ENCODE peak calls at places on chromosomes 16 and 17, in nine cellular contexts. L is NCI-H345; Z is activated CD8-positive, alpha-beta memory T cell treated with anti-CD3 and anti-CD28 coated beads for 24 hours; R is MCF 10A; F is substantia nigra; A is NCI-H774; T is EL; V is naive thymus-derived CD8-positive, alpha-beta T cell; H is right lobe of liver. N is an unnamed sample.

GRCh38 chr16:60945225-60945624 is 1091.0 kb downstream of the CDH8 start:
- DNase-seq in T (no peak), V (no peak), Z (no peak), H (no peak), L (no peak), A (no peak), R (no peak), F (no peak), N (peak; percentile 11)

GRCh38 chr16:88064889-88065746 is 113.9 kb downstream of the BANP start:
- DNase-seq in V (no peak), L (no peak), F (no peak), Z (no peak), T (no peak), A (no peak), R (no peak), H (no peak), N (no peak)

GRCh38 chr17:66304304-66305174 is 2.1 kb downstream of the PRKCA start:
- DNase-seq in R (peak; percentile 36), L (peak; percentile 46), F (peak; percentile 19), V (no peak), A (no peak), Z (no peak), T (peak; percentile 64), H (peak; percentile 29), N (peak; percentile 15)

GRCh38 chr16:12868169-12868568 is 33.2 kb upstream of the SHISA9 start:
- DNase-seq in H (no peak), Z (no peak), R (no peak), F (no peak), V (no peak), L (no peak), T (no peak), A (no peak), N (no peak)

GRCh38 chr17:10683853-10684252 is 13.5 kb downstream of the SCO1 start:
- DNase-seq in H (no peak), A (no peak), T (peak; percentile 47), R (peak; percentile 30), V (no peak), L (no peak), F (no peak), Z (no peak), N (peak; percentile 43)

GRCh38 chr17:39194089-39194984 is 3.1 kb downstream of the CACNB1 start:
- DNase-seq in T (peak; percentile 69), V (no peak), L (no peak), R (no peak), H (peak; percentile 62), Z (no peak), A (no peak), F (peak; percentile 36), N (no peak)

GRCh38 chr16:10876799-10877341 is at the start of gene CIITA:
- DNase-seq in L (no peak), F (peak; percentile 12), R (peak; percentile 94), H (peak; percentile 79), T (peak; percentile 96), V (no peak), Z (peak; percentile 78), A (no peak), N (peak; percentile 95)

GRCh38 chr16:934178-934577 is 36.6 kb downstream of the LMF1 start:
- DNase-seq in R (no peak), V (no peak), Z (no peak), F (no peak), A (no peak), H (no peak), T (no peak), L (no peak), N (no peak)

GRCh38 chr17:62075308-62075815 is 10.3 kb upstream of the MED13 start:
- DNase-seq in Z (no peak), R (no peak), L (no peak), V (no peak), H (no peak), A (no peak), T (no peak), F (no peak), N (peak; percentile 36)

GRCh38 chr17:12312692-12313091 is 292.0 kb downstream of the MAP2K4 start:
- DNase-seq in Z (no peak), T (no peak), H (no peak), A (no peak), R (no peak), F (no peak), V (no peak), L (no peak), N (no peak)

GRCh38 chr16:1791943-1792812 is 1.3 kb downstream of the IGFALS start:
- DNase-seq in A (no peak), L (no peak), V (no peak), H (peak; percentile 69), T (no peak), R (no peak), Z (no peak), F (no peak), N (no peak)

GRCh38 chr17:76365256-76365903 is 11.7 kb upstream of the PRPSAP1 start:
- DNase-seq in R (peak; percentile 40), A (no peak), Z (no peak), F (no peak), H (no peak), T (no peak), L (no peak), V (no peak), N (peak; percentile 50)

N was measured in epithelial cell of esophagus.